ENCODE peak calls at places on chromosomes 16 and 17, in eight cellular contexts. V, D, S, N, O, F, Q and L are unnamed samples.

GRCh38 chr16:75398333-75398732 is 35.0 kb downstream of the CFDP1 start:
- DNase-seq in V (no peak), D (no peak), S (no peak), N (no peak), O (no peak), F (no peak), Q (no peak), L (no peak)

GRCh38 chr17:69773081-69773480 is 301.9 kb upstream of the KCNJ16 start:
- DNase-seq in V (no peak), D (no peak), S (no peak), N (no peak), O (peak), F (peak), Q (peak), L (no peak)

GRCh38 chr17:40338058-40338457 is 26.5 kb downstream of the GJD3 start:
- DNase-seq in V (no peak), D (no peak), S (no peak), N (no peak), O (no peak), F (no peak), Q (no peak), L (no peak)

GRCh38 chr17:57861737-57862409 is 12.0 kb upstream of the MRPS23 start:
- DNase-seq in V (no peak), D (peak), S (no peak), N (peak), O (no peak), F (peak), Q (peak), L (no peak)

GRCh38 chr16:28186752-28187151 is 25.0 kb downstream of the XPO6 start:
- DNase-seq in V (no peak), D (no peak), S (no peak), N (no peak), O (peak), F (peak), Q (no peak), L (no peak)

GRCh38 chr16:10256855-10257641 is 74.8 kb upstream of the GRIN2A start:
- DNase-seq in V (no peak), D (no peak), S (no peak), N (peak), O (no peak), F (peak), Q (peak), L (no peak)

GRCh38 chr16:53040788-53041187 is 11.9 kb downstream of the CHD9NB start:
- DNase-seq in V (no peak), D (no peak), S (no peak), N (no peak), O (no peak), F (no peak), Q (no peak), L (no peak)

GRCh38 chr16:8619671-8620370 is 1.7 kb upstream of the METTL22 start:
- DNase-seq in V (no peak), D (no peak), S (no peak), N (no peak), O (no peak), F (no peak), Q (no peak), L (no peak)

GRCh38 chr16:79355600-79356358 is 244.8 kb downstream of the MAF start:
- DNase-seq in V (no peak), D (no peak), S (no peak), N (no peak), O (no peak), F (no peak), Q (no peak), L (no peak)

GRCh38 chr17:73576556-73576955 is 67.7 kb downstream of the SDK2 start:
- DNase-seq in V (no peak), D (no peak), S (no peak), N (no peak), O (no peak), F (no peak), Q (no peak), L (no peak)

GRCh38 chr16:83852774-83853173 is 45.0 kb downstream of the HSBP1 start:
- DNase-seq in V (no peak), D (peak), S (no peak), N (no peak), O (no peak), F (no peak), Q (no peak), L (no peak)

GRCh38 chr17:32461853-32462617 is 17.7 kb downstream of the PSMD11 start:
- DNase-seq in V (peak), D (no peak), S (no peak), N (no peak), O (peak), F (peak), Q (peak), L (no peak)
- H3K27ac ChIP-seq in V (no peak), D (no peak), S (no peak), N (no peak), O (no peak), F (no peak), Q (no peak), L (no peak)

GRCh38 chr16:47143329-47143676 is 442 bp downstream of the NETO2 start:
- DNase-seq in V (peak), D (no peak), S (peak), N (peak), O (peak), F (peak), Q (peak), L (no peak)
- TF ChIP-seq CTCF in V (peak), D (peak), S (peak), N (peak), O (peak), F (peak), Q (peak), L (peak)

DNA sequence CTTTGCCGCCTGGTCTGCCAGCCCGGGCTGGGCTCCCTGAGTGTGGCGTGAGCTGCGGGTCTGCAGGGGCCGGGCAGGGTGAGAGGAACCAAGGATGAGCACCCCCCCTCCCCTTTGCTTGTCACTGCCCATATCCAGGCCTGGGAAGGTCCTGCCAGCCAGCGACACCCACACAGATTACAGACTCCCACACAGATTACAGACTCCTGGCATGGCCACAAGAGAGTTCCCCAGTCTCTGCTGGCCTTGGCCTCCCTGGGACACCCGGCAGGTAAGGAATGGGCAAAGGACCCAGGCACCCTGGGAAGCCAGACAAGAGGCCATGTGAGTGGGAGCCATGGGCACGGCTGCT is 41.5 kb downstream of the SRCIN1 start:
- DNase-seq in V (no peak), D (no peak), S (no peak), N (no peak), O (no peak), F (no peak), Q (no peak), L (no peak)
- H3K27ac ChIP-seq in V (no peak), D (no peak), S (no peak), N (no peak), O (no peak), F (no peak), Q (no peak), L (no peak)

DNA sequence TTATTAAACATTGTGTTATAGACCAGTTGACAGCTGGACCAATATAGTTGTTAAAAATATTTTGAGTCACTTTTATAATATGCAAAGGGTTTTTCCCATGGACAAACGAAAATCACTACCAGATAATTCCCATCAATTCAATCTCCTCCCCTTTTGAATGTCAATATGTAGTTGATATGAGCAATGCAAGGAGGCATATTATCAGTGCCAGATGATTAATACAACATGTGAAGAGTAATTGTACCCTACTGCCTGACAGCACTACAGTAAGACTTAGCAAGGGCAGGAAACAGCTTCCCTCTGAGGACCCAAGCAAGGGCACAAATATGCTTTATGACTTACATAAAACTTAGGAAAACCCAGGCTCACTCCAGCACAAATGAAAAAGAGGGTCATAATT is 17.3 kb downstream of the KANSL1 start:
- DNase-seq in V (no peak), D (no peak), S (no peak), N (no peak), O (peak), F (no peak), Q (no peak), L (no peak)
- TF ChIP-seq CTCF in V (no peak), D (no peak), S (no peak), N (no peak), O (no peak), F (no peak), Q (no peak), L (no peak)

DNA sequence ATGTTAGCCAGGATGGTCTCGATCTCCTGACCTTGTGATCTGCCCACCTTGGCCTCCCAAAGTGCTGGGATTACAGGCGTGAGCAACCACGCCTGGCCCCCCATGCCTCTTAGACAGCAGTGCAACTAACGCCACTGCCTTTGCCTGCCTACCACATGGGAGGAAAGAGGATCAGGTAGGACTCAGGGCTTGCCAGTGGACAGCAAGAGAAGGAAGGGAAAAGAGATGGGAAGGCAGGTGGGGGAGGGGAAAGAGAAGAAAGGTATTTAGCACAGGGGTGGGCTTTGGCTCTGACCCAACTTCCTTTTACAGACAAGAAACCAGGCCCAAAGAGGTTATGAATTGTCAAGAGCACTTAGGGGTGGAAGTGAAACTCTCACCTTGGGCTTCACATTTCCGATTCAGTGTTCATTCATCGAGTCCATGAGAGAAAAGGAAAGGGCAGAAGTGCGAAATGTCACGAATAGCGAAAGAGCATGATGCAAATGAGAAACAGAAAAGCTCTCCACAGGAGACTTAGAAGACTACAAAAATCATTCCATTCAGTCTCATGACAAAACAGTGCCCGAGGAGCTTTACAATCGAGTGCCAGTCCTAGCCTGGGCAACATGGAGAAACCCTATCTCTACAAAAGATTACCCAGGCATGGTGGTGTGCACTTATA is 36.4 kb downstream of the CDK5R1 start:
- DNase-seq in V (no peak), D (no peak), S (no peak), N (no peak), O (no peak), F (no peak), Q (no peak), L (no peak)
- H3K27ac ChIP-seq in V (no peak), D (no peak), S (no peak), N (no peak), O (no peak), F (no peak), Q (no peak), L (no peak)

DNA sequence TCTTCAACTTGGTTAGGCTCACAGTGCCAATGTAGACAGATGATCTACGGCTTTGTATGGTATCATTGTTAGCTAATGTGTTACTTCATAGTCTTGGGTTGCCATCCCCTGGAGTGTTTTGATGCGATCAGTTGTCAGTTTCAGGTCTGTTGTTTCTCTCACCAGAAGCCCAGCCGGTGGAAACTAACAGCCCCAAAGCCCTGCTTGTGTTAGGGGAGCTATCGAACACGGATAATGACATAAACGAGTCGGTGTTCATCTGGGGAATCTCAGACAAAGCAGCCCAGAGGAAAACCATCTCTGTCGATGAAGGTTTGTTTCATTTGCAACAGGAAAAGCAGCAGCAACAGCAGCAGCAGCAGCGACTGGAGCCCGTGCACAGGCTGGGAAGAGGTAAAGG is 107.4 kb upstream of the ANKFN1 start:
- DNase-seq in V (no peak), D (no peak), S (no peak), N (no peak), O (no peak), F (no peak), Q (no peak), L (no peak)
- TF ChIP-seq CTCF in V (no peak), D (no peak), S (no peak), N (no peak), O (no peak), F (no peak), Q (no peak), L (no peak)

DNA sequence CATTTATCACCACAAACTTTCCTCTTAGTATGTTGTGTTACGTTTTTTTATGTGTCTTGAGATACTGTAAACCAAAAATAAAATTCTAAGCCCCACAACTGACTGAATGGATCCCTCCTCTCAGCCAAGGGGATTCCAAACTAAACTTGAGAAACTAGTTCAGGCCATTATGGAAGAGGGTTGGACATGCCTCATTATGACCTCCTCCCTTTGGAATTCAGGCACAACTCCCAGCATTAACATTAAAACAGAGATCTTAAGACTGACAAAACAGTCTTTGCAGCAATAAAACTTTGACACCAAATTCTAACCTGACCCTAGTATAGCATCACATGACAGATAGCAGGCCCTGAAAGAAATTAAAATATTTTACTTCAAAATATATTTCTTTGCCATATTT is 51.1 kb upstream of the SLC47A1 start:
- DNase-seq in V (no peak), D (no peak), S (no peak), N (no peak), O (peak), F (peak), Q (no peak), L (no peak)
- H3K27ac ChIP-seq in V (no peak), D (peak), S (no peak), N (no peak), O (no peak), F (no peak), Q (no peak), L (no peak)